ENCODE peak calls at places on chromosomes 12 and 14, in four cellular contexts. L is NCI-H2081; H is stimulated activated naive CD8-positive, alpha-beta T cell treated with anti-CD3 and anti-CD28 coated beads, Interleukin-15, Interleukin-2, amounts not matched to agents 100 U/mL and 50 U/mL, for 24 hours; F is Right ventricle myocardium superior. J is an unnamed sample.

GRCh38 chr12:42447371-42447786 is 121.4 kb downstream of the PPHLN1 start:
- DNase-seq in L (no peak), F (no peak), H (no peak), J (no peak)

GRCh38 chr14:79704406-79704805 is 506.9 kb downstream of the DIO2 start:
- DNase-seq in L (no peak), H (no peak), F (no peak), J (no peak)

GRCh38 chr12:6821674-6822433 is at the start of gene GPR162:
- DNase-seq in F (peak), H (no peak), L (peak), J (peak)

GRCh38 chr14:64232095-64232830 is 61.9 kb downstream of the ESR2 start:
- DNase-seq in F (no peak), L (no peak), H (peak), J (no peak)

GRCh38 chr14:91281346-91281745 is 36.8 kb upstream of the GPR68 start:
- DNase-seq in H (no peak), L (no peak), F (no peak), J (no peak)

GRCh38 chr12:7994731-7995205 is 37.7 kb upstream of the FOXJ2 start:
- DNase-seq in L (no peak), F (no peak), H (no peak), J (no peak)

GRCh38 chr12:120376890-120377572 is 8.1 kb upstream of the MSI1 start:
- DNase-seq in L (no peak), H (no peak), F (no peak), J (no peak)

GRCh38 chr12:105358789-105359188 is 28.3 kb downstream of the C12orf75 start:
- DNase-seq in F (no peak), L (no peak), H (no peak), J (no peak)

GRCh38 chr12:62673027-62673815 is 206.6 kb downstream of the MON2 start:
- DNase-seq in H (no peak), F (no peak), L (no peak), J (no peak)

GRCh38 chr12:27999521-27999920 is 27.0 kb upstream of the PTHLH start:
- DNase-seq in L (no peak), H (no peak), F (no peak), J (no peak)

GRCh38 chr14:55107766-55108554 is 21.1 kb upstream of the LGALS3 start:
- DNase-seq in L (no peak), H (peak), F (peak), J (peak)

GRCh38 chr14:59190372-59190771 is 1.9 kb downstream of the DAAM1 start:
- DNase-seq in L (peak), F (no peak), H (peak), J (no peak)

J was measured in left ventricle myocardium superior.